ENCODE peak calls at places on chromosome 19, in six cellular contexts. L is naive thymus-derived CD8-positive, alpha-beta T cell; N is activated naive CD8-positive, alpha-beta T cell treated with anti-CD3 and anti-CD28 coated beads for 36 hours; O is HFF-Myc; R is neural progenitor cell; X is cardiac fibroblast. H is an unnamed sample.
A peak's percentile ranks its signal among the peaks of the same experiment; 100 is the strongest.

GRCh38 chr19:29547361-29547960 is 21.7 kb downstream of the VSTM2B start:
- DNase-seq in X (no peak), R (no peak), O (no peak), N (no peak), L (no peak), H (no peak)

GRCh38 chr19:662207-662961 is 630 bp downstream of the RNF126 start:
- DNase-seq in N (peak; percentile 80), R (peak; percentile 55), X (peak; percentile 41), O (no peak), L (peak; percentile 63), H (peak; percentile 67)

GRCh38 chr19:42276821-42277220 is 7.8 kb downstream of the CIC start:
- DNase-seq in X (no peak), L (no peak), O (no peak), N (no peak), R (no peak), H (no peak)

GRCh38 chr19:46299004-46299509 is 2.2 kb downstream of the HIF3A start:
- DNase-seq in O (peak; percentile 70), N (no peak), R (no peak), L (no peak), X (peak; percentile 93), H (no peak)

GRCh38 chr19:6723108-6723618 is 2.7 kb upstream of the C3 start:
- DNase-seq in O (no peak), L (no peak), X (peak; percentile 73), N (no peak), R (no peak), H (no peak)

GRCh38 chr19:6875218-6875617 is 12.2 kb upstream of the ADGRE1 start:
- DNase-seq in R (no peak), N (no peak), X (no peak), O (no peak), L (no peak), H (no peak)

GRCh38 chr19:17052439-17052838 is 22.8 kb downstream of the HAUS8 start:
- DNase-seq in X (peak; percentile 72), R (peak; percentile 76), N (no peak), O (no peak), L (peak; percentile 45), H (peak; percentile 7)

GRCh38 chr19:10294368-10294697 is 4.6 kb downstream of the ICAM5 start:
- DNase-seq in L (no peak), X (no peak), N (no peak), O (no peak), R (peak; percentile 72), H (no peak)

GRCh38 chr19:12965017-12965811 is 4.2 kb upstream of the DAND5 start:
- DNase-seq in X (peak; percentile 81), R (peak; percentile 86), N (peak; percentile 88), L (peak; percentile 79), O (no peak), H (peak; percentile 79)

GRCh38 chr19:1864480-1865171 is 1.2 kb upstream of the KLF16 start:
- DNase-seq in R (peak; percentile 91), L (no peak), X (peak; percentile 57), O (no peak), N (peak; percentile 78), H (peak; percentile 62)

GRCh38 chr19:54523403-54523802 is 20.8 kb downstream of the LAIR2 start:
- DNase-seq in N (peak; percentile 68), O (no peak), L (no peak), R (no peak), X (peak; percentile 54), H (no peak)

GRCh38 chr19:38868551-38868950 is 9.5 kb downstream of the RINL start:
- DNase-seq in N (no peak), O (no peak), R (no peak), X (no peak), L (no peak), H (no peak)

GRCh38 chr19:31600731-31601295 is 251.6 kb upstream of the TSHZ3 start:
- DNase-seq in O (no peak), R (no peak), X (no peak), N (no peak), L (no peak), H (no peak)

GRCh38 chr19:14106840-14107239 is 10.7 kb downstream of the PRKACA start:
- DNase-seq in R (no peak), N (no peak), X (no peak), L (no peak), O (no peak), H (no peak)

H was measured in CD4-positive, CD25-positive, alpha-beta regulatory T cell.